ENCODE peak calls at places on chromosomes 12 and 14, in ten cellular contexts. M, B, C, S, V, I, L, U, Z and P are unnamed samples.

GRCh38 chr12:94636462-94637085 is 13.8 kb downstream of the TMCC3 start:
- DNase-seq in B (no peak), L (no peak), M (no peak), S (no peak), I (no peak), C (no peak), U (no peak), Z (no peak), V (no peak), P (no peak)

GRCh38 chr12:62934799-62935674 is at the start of gene PPM1H:
- DNase-seq in U (peak; percentile 20), Z (peak; percentile 84), S (no peak), B (no peak), C (peak; percentile 86), L (peak; percentile 73), V (peak; percentile 81), M (peak; percentile 9), I (no peak), P (peak; percentile 22)

GRCh38 chr12:58481811-58482210 is 438.5 kb downstream of the LRIG3 start:
- DNase-seq in Z (no peak), L (no peak), C (no peak), U (no peak), B (no peak), S (no peak), V (no peak), I (no peak), M (no peak), P (no peak)

GRCh38 chr14:22668863-22669262 is 24.7 kb upstream of the OR6J1 start:
- DNase-seq in L (no peak), I (no peak), S (no peak), V (no peak), U (no peak), C (no peak), Z (no peak), M (no peak), B (no peak), P (peak; percentile 28)

GRCh38 chr12:13093191-13093849 is 10.1 kb downstream of the GSG1 start:
- DNase-seq in V (no peak), I (no peak), S (no peak), L (no peak), Z (no peak), C (no peak), M (peak; percentile 45), U (no peak), B (no peak), P (peak; percentile 32)

GRCh38 chr12:110170535-110171185 is 46.5 kb downstream of the IFT81 start:
- DNase-seq in V (no peak), C (no peak), B (no peak), Z (no peak), S (no peak), L (no peak), I (no peak), U (no peak), M (peak; percentile 78), P (no peak)

GRCh38 chr12:19498099-19498498 is 58.8 kb downstream of the AEBP2 start:
- DNase-seq in C (no peak), U (no peak), S (no peak), M (no peak), V (no peak), Z (no peak), I (no peak), B (no peak), L (no peak), P (no peak)

GRCh38 chr12:51065530-51065929 is 17.4 kb downstream of the LETMD1 start:
- DNase-seq in L (no peak), M (no peak), Z (no peak), B (no peak), I (no peak), V (no peak), S (no peak), U (no peak), C (no peak), P (no peak)

GRCh38 chr14:93201155-93201704 is 5.6 kb downstream of the GON7 start:
- DNase-seq in L (no peak), V (no peak), B (no peak), M (no peak), U (no peak), C (no peak), I (no peak), Z (no peak), S (no peak), P (no peak)

GRCh38 chr12:120474092-120474960 is 4.8 kb upstream of the SRSF9 start:
- DNase-seq in M (peak; percentile 46), C (peak; percentile 78), V (peak; percentile 10), U (no peak), S (no peak), B (no peak), Z (no peak), L (peak; percentile 34), I (no peak), P (peak; percentile 69)

GRCh38 chr12:112532106-112532505 is 113.4 kb downstream of the PTPN11 start:
- DNase-seq in B (no peak), U (no peak), C (no peak), S (no peak), V (no peak), Z (no peak), I (no peak), M (no peak), L (no peak), P (no peak)

GRCh38 chr12:112185093-112185923 is 59.9 kb downstream of the TRAFD1 start:
- DNase-seq in M (no peak), B (no peak), S (no peak), I (no peak), L (no peak), C (no peak), V (no peak), U (no peak), Z (no peak), P (no peak)

GRCh38 chr12:120814903-120815429 is 89.2 kb downstream of the SPPL3 start:
- DNase-seq in V (no peak), I (no peak), U (no peak), C (no peak), Z (no peak), B (no peak), L (no peak), M (no peak), S (no peak), P (no peak)

GRCh38 chr14:88849717-88850116 is 25.3 kb downstream of the TTC8 start:
- DNase-seq in C (no peak), B (no peak), U (no peak), S (no peak), Z (no peak), I (no peak), V (no peak), L (no peak), M (peak; percentile 34), P (no peak)

GRCh38 chr12:2017724-2018337 is 13.6 kb upstream of the DCP1B start:
- DNase-seq in M (no peak), V (no peak), I (no peak), U (no peak), C (no peak), L (no peak), S (no peak), B (no peak), Z (no peak), P (no peak)

GRCh38 chr14:71452535-71452934 is 479.7 kb upstream of the RGS6 start:
- DNase-seq in L (no peak), U (no peak), M (no peak), C (no peak), S (no peak), I (no peak), Z (no peak), B (no peak), V (no peak), P (no peak)

GRCh38 chr14:50954811-50955372 is 10.6 kb upstream of the PYGL start:
- DNase-seq in Z (no peak), I (peak; percentile 61), L (no peak), C (peak; percentile 36), S (no peak), M (peak; percentile 83), B (no peak), V (no peak), U (no peak), P (peak; percentile 75)

GRCh38 chr14:74302160-74302628 is 540 bp downstream of the ABCD4 start:
- DNase-seq in U (peak; percentile 24), C (no peak), S (no peak), L (no peak), Z (no peak), V (no peak), I (no peak), B (peak; percentile 47), M (peak; percentile 68), P (peak; percentile 55)

GRCh38 chr14:88993946-88994345 is 169.5 kb downstream of the TTC8 start:
- DNase-seq in Z (no peak), B (no peak), V (no peak), S (no peak), C (no peak), U (no peak), I (no peak), L (no peak), M (peak; percentile 77), P (peak; percentile 37)